ENCODE peak calls at places on chromosomes 5 and 9, in nine cellular contexts. One of them, this sample, is unnamed.

GRCh38 chr5:99104538-99105132 is 175.8 kb upstream of the CHD1 start:
- DNase-seq in GM23338: peak
- DNase-seq in hepatocyte: peak
- DNase-seq in H1: no peak
- DNase-seq in fibroblast of lung: peak
- DNase-seq in mammary epithelial cell: peak
- DNase-seq in endothelial cell of umbilical vein: peak
- DNase-seq in HCT116: peak
- DNase-seq in MM.1S: peak
- DNase-seq in this sample: no peak

GRCh38 chr9:91898451-91899433 is 51.3 kb downstream of the ROR2 start:
- DNase-seq in H1: no peak
- DNase-seq in endothelial cell of umbilical vein: no peak
- DNase-seq in GM23338: peak
- DNase-seq in HCT116: no peak
- DNase-seq in hepatocyte: peak
- DNase-seq in MM.1S: no peak
- DNase-seq in mammary epithelial cell: no peak
- DNase-seq in fibroblast of lung: no peak
- DNase-seq in this sample: no peak

GRCh38 chr9:34047864-34048729 is 590 bp downstream of the UBAP2 start:
- DNase-seq in HCT116: peak
- DNase-seq in hepatocyte: peak
- DNase-seq in H1: no peak
- DNase-seq in MM.1S: peak
- DNase-seq in GM23338: peak
- DNase-seq in fibroblast of lung: peak
- DNase-seq in endothelial cell of umbilical vein: no peak
- DNase-seq in mammary epithelial cell: peak
- DNase-seq in this sample: peak

GRCh38 chr5:35369965-35370790 is 139.9 kb upstream of the PRLR start:
- DNase-seq in endothelial cell of umbilical vein: no peak
- DNase-seq in fibroblast of lung: no peak
- DNase-seq in GM23338: peak
- DNase-seq in HCT116: no peak
- DNase-seq in H1: no peak
- DNase-seq in mammary epithelial cell: no peak
- DNase-seq in MM.1S: no peak
- DNase-seq in hepatocyte: peak
- DNase-seq in this sample: no peak

GRCh38 chr9:125766468-125767221 is 19.5 kb downstream of the PBX3 start:
- DNase-seq in fibroblast of lung: no peak
- DNase-seq in hepatocyte: no peak
- DNase-seq in MM.1S: no peak
- DNase-seq in GM23338: no peak
- DNase-seq in H1: no peak
- DNase-seq in endothelial cell of umbilical vein: no peak
- DNase-seq in mammary epithelial cell: no peak
- DNase-seq in HCT116: no peak
- DNase-seq in this sample: no peak

GRCh38 chr9:137502008-137502913 is 43.1 kb upstream of the NSMF start:
- DNase-seq in H1: no peak
- DNase-seq in hepatocyte: no peak
- DNase-seq in mammary epithelial cell: no peak
- DNase-seq in fibroblast of lung: no peak
- DNase-seq in HCT116: no peak
- DNase-seq in MM.1S: no peak
- DNase-seq in endothelial cell of umbilical vein: no peak
- DNase-seq in GM23338: no peak
- DNase-seq in this sample: peak

GRCh38 chr5:157431544-157432200 is 28.3 kb upstream of the NIPAL4 start:
- DNase-seq in hepatocyte: peak
- DNase-seq in H1: no peak
- DNase-seq in GM23338: peak
- DNase-seq in MM.1S: peak
- DNase-seq in endothelial cell of umbilical vein: peak
- DNase-seq in HCT116: peak
- DNase-seq in mammary epithelial cell: peak
- DNase-seq in fibroblast of lung: peak
- DNase-seq in this sample: no peak

GRCh38 chr5:108620516-108620915 is 127.2 kb upstream of the FER start:
- DNase-seq in endothelial cell of umbilical vein: no peak
- DNase-seq in GM23338: no peak
- DNase-seq in mammary epithelial cell: no peak
- DNase-seq in hepatocyte: no peak
- DNase-seq in H1: no peak
- DNase-seq in fibroblast of lung: no peak
- DNase-seq in MM.1S: no peak
- DNase-seq in HCT116: no peak
- DNase-seq in this sample: no peak

GRCh38 chr5:83220331-83220730 is 143.0 kb downstream of the XRCC4 start:
- DNase-seq in endothelial cell of umbilical vein: no peak
- DNase-seq in mammary epithelial cell: no peak
- DNase-seq in MM.1S: no peak
- DNase-seq in GM23338: peak
- DNase-seq in fibroblast of lung: no peak
- DNase-seq in H1: no peak
- DNase-seq in hepatocyte: no peak
- DNase-seq in HCT116: no peak
- DNase-seq in this sample: no peak

GRCh38 chr9:129586647-129587046 is 34.3 kb downstream of the C9orf50 start:
- DNase-seq in HCT116: no peak
- DNase-seq in MM.1S: no peak
- DNase-seq in endothelial cell of umbilical vein: no peak
- DNase-seq in mammary epithelial cell: no peak
- DNase-seq in fibroblast of lung: no peak
- DNase-seq in hepatocyte: no peak
- DNase-seq in GM23338: no peak
- DNase-seq in H1: no peak
- DNase-seq in this sample: no peak

GRCh38 chr9:97740848-97741821 is 44.0 kb upstream of the XPA start:
- DNase-seq in fibroblast of lung: peak
- DNase-seq in H1: peak
- DNase-seq in HCT116: no peak
- DNase-seq in GM23338: peak
- DNase-seq in endothelial cell of umbilical vein: peak
- DNase-seq in MM.1S: no peak
- DNase-seq in mammary epithelial cell: peak
- DNase-seq in hepatocyte: peak
- DNase-seq in this sample: peak

GRCh38 chr9:71524996-71525580 is 243.2 kb downstream of the CEMIP2 start:
- DNase-seq in H1: no peak
- DNase-seq in GM23338: no peak
- DNase-seq in HCT116: no peak
- DNase-seq in hepatocyte: no peak
- DNase-seq in endothelial cell of umbilical vein: no peak
- DNase-seq in fibroblast of lung: no peak
- DNase-seq in MM.1S: no peak
- DNase-seq in mammary epithelial cell: no peak
- DNase-seq in this sample: no peak

DNA sequence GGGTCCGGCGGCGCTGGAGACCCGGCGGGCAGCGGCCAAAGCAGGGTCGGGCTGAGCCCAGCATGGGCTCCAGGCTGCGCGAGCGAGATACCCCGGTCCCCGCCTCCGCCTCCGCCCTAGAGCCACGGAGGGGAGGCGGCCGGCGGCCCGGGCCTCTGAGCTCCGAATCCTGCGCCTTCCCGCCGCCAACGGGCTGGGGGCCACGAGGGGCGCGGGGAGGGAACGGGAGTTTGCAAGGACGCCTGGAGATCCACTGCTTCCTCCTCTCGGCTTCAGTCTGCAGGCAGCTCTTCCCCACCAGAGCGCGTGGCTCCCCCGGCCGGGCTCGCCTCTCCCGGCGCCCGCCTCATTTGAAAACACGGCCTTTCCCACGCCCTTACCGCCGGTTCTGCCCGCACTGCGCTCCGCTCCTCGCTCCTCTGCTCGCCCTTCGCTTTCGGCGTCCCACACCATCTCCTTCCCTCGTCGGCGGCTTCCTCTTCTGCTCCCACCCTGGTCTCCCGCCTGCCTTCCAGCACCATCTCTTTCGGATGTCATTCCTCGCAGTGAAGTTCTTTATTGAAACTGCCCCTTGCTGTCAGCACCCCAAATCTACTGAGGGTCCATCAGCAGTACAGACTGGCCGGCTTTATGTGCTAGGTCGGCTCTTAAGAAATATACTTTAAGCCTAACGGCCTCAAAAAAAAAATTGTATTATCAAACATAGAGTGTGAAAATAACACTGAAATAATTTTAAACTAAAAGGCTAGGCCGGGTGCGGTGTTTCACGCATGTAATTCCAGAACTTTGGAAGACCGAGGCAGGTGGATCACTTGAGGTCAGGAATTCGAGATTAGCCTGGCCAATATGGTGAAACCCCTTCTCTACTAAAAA is 105.0 kb upstream of the FAM120A start:
- DNase-seq in MM.1S: no peak
- DNase-seq in mammary epithelial cell: no peak
- DNase-seq in H1: no peak
- DNase-seq in HCT116: no peak
- DNase-seq in fibroblast of lung: peak
- DNase-seq in endothelial cell of umbilical vein: no peak
- DNase-seq in hepatocyte: peak
- DNase-seq in GM23338: peak
- DNase-seq in this sample: no peak
- TF ChIP-seq EZH2 in MM.1S: no peak
- TF ChIP-seq EZH2 in mammary epithelial cell: peak
- TF ChIP-seq EZH2 in H1: peak
- TF ChIP-seq EZH2 in HCT116: no peak
- TF ChIP-seq EZH2 in fibroblast of lung: peak
- TF ChIP-seq EZH2 in endothelial cell of umbilical vein: peak
- TF ChIP-seq EZH2 in hepatocyte: peak
- TF ChIP-seq EZH2 in GM23338: no peak
- TF ChIP-seq EZH2 in this sample: no peak

DNA sequence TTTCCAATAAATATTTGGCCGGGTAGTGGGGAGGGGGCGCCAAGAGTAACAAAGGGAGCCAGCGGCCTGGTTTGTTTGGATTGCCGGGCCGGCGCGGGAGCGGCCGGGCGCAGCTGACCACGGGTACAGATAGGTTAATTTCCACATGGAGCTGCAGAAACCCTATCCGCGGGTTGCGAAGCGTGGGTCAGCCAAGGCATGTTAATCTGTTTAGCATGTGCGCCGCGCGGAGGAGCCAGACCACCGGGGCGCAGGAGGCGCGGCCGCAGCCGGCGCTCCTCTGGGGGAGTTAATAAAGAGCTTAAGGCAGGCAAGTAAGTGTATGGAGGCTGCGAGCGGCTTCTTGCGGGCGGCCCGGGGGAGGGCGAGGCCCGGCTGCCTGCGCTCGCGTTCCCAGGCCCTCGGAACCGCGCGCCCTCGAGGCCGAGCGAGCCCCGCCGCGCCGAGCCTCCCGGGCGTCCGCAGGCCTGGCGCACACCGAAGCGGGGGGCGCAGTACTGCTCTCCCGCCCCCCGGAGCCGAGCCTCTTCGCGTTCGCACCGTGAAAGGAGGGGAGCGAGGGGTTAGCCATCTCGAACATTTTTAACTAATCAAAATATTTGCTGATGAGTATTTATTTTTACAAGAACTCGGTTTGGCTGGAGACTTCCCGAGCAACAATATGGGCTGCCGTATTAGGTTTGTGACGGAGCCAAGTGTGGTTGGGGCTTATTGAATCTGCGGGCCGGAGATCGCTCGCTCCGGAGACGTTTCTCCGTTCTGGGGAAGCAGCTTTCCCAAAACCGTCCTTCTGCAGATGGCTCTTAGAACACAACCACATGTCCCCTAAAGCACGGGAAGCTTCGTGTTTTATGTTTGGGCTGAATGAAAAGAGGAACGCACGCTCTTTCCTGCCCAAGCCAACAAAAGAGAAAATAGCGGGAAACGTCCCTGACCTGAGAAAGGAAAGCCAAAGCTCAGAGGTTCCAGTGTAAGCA is 28.9 kb downstream of the FOXD1 start:
- DNase-seq in MM.1S: no peak
- DNase-seq in hepatocyte: peak
- DNase-seq in mammary epithelial cell: no peak
- DNase-seq in fibroblast of lung: peak
- DNase-seq in H1: no peak
- DNase-seq in endothelial cell of umbilical vein: no peak
- DNase-seq in HCT116: no peak
- DNase-seq in GM23338: peak
- DNase-seq in this sample: no peak
- TF ChIP-seq EZH2 in MM.1S: no peak
- TF ChIP-seq EZH2 in hepatocyte: peak
- TF ChIP-seq EZH2 in mammary epithelial cell: peak
- TF ChIP-seq EZH2 in fibroblast of lung: no peak
- TF ChIP-seq EZH2 in H1: peak
- TF ChIP-seq EZH2 in endothelial cell of umbilical vein: peak
- TF ChIP-seq EZH2 in HCT116: no peak
- TF ChIP-seq EZH2 in GM23338: peak
- TF ChIP-seq EZH2 in this sample: no peak

GRCh38 chr9:90799271-90799860 is 2.3 kb upstream of the SYK start:
- DNase-seq in endothelial cell of umbilical vein: no peak
- DNase-seq in hepatocyte: no peak
- DNase-seq in H1: no peak
- DNase-seq in mammary epithelial cell: no peak
- DNase-seq in GM23338: no peak
- DNase-seq in HCT116: no peak
- DNase-seq in MM.1S: no peak
- DNase-seq in fibroblast of lung: no peak
- DNase-seq in this sample: no peak

GRCh38 chr9:90802534-90802933 is 915 bp downstream of the SYK start:
- DNase-seq in fibroblast of lung: no peak
- DNase-seq in H1: no peak
- DNase-seq in mammary epithelial cell: no peak
- DNase-seq in hepatocyte: no peak
- DNase-seq in endothelial cell of umbilical vein: no peak
- DNase-seq in GM23338: no peak
- DNase-seq in HCT116: no peak
- DNase-seq in MM.1S: peak
- DNase-seq in this sample: no peak

GRCh38 chr9:90801175-90801506 is 478 bp upstream of the SYK start:
- DNase-seq in endothelial cell of umbilical vein: no peak
- DNase-seq in GM23338: no peak
- DNase-seq in MM.1S: no peak
- DNase-seq in HCT116: no peak
- DNase-seq in hepatocyte: no peak
- DNase-seq in fibroblast of lung: no peak
- DNase-seq in mammary epithelial cell: no peak
- DNase-seq in H1: no peak
- DNase-seq in this sample: no peak

GRCh38 chr9:90803860-90804593 is 2.4 kb downstream of the SYK start:
- DNase-seq in hepatocyte: no peak
- DNase-seq in HCT116: no peak
- DNase-seq in GM23338: no peak
- DNase-seq in MM.1S: peak
- DNase-seq in H1: no peak
- DNase-seq in fibroblast of lung: no peak
- DNase-seq in mammary epithelial cell: no peak
- DNase-seq in endothelial cell of umbilical vein: no peak
- DNase-seq in this sample: no peak

GRCh38 chr9:90801507-90802289 is at the start of gene SYK:
- DNase-seq in HCT116: no peak
- DNase-seq in hepatocyte: peak
- DNase-seq in endothelial cell of umbilical vein: no peak
- DNase-seq in H1: no peak
- DNase-seq in mammary epithelial cell: peak
- DNase-seq in fibroblast of lung: no peak
- DNase-seq in GM23338: peak
- DNase-seq in MM.1S: peak
- DNase-seq in this sample: peak
- TF ChIP-seq EZH2 in HCT116: no peak
- TF ChIP-seq EZH2 in hepatocyte: peak
- TF ChIP-seq EZH2 in endothelial cell of umbilical vein: no peak
- TF ChIP-seq EZH2 in H1: peak
- TF ChIP-seq EZH2 in mammary epithelial cell: no peak
- TF ChIP-seq EZH2 in fibroblast of lung: no peak
- TF ChIP-seq EZH2 in GM23338: no peak
- TF ChIP-seq EZH2 in MM.1S: no peak
- TF ChIP-seq EZH2 in this sample: no peak

GRCh38 chr9:14345586-14346237 is 31.8 kb upstream of the NFIB start:
- DNase-seq in hepatocyte: no peak
- DNase-seq in fibroblast of lung: no peak
- DNase-seq in GM23338: peak
- DNase-seq in H1: no peak
- DNase-seq in mammary epithelial cell: no peak
- DNase-seq in endothelial cell of umbilical vein: no peak
- DNase-seq in MM.1S: no peak
- DNase-seq in HCT116: no peak
- DNase-seq in this sample: no peak
- TF ChIP-seq EZH2 in hepatocyte: peak
- TF ChIP-seq EZH2 in fibroblast of lung: peak
- TF ChIP-seq EZH2 in GM23338: peak
- TF ChIP-seq EZH2 in H1: no peak
- TF ChIP-seq EZH2 in mammary epithelial cell: peak
- TF ChIP-seq EZH2 in endothelial cell of umbilical vein: no peak
- TF ChIP-seq EZH2 in MM.1S: no peak
- TF ChIP-seq EZH2 in HCT116: no peak
- TF ChIP-seq EZH2 in this sample: no peak